ENCODE peak calls at places on chromosomes 5 and 9, in five cellular contexts. X is HepG2, N is lung, U is coronary artery, Y is tibial nerve. H is an unnamed sample.

GRCh38 chr5:131357739-131358561 is 94.1 kb downstream of the CDC42SE2 start:
- DNase-seq in U (no peak), X (no peak), N (no peak), Y (no peak), H (no peak)

GRCh38 chr9:84694248-84694647 is 24.7 kb downstream of the NTRK2 start:
- DNase-seq in X (no peak), Y (no peak), U (no peak), N (no peak), H (no peak)

GRCh38 chr9:126607731-126608130 is 6.0 kb upstream of the LMX1B start:
- DNase-seq in Y (no peak), U (no peak), N (no peak), X (no peak), H (no peak)

GRCh38 chr9:114317665-114318357 is 5.1 kb upstream of the ORM1 start:
- DNase-seq in N (no peak), U (peak), X (no peak), Y (no peak), H (no peak)

GRCh38 chr5:171736976-171737848 is 48.4 kb upstream of the SMIM23 start:
- DNase-seq in U (no peak), N (peak), Y (no peak), X (no peak), H (no peak)

GRCh38 chr9:12783767-12784460 is 9.1 kb downstream of the LURAP1L start:
- DNase-seq in Y (no peak), U (no peak), X (no peak), N (no peak), H (no peak)

GRCh38 chr5:176899946-176900782 is 1.0 kb upstream of the HK3 start:
- DNase-seq in N (no peak), U (no peak), Y (no peak), X (no peak), H (no peak)

GRCh38 chr5:56610093-56610698 is 205.2 kb upstream of the MAP3K1 start:
- DNase-seq in N (no peak), Y (no peak), U (no peak), X (no peak), H (no peak)

GRCh38 chr9:133619791-133620190 is 10.6 kb upstream of the FAM163B start:
- DNase-seq in N (no peak), X (no peak), Y (no peak), U (no peak), H (peak)

GRCh38 chr9:109908459-109909390 is 128.7 kb downstream of the PALM2AKAP2 start:
- DNase-seq in N (no peak), Y (no peak), X (no peak), U (no peak), H (no peak)

GRCh38 chr9:87498046-87498815 is 564 bp downstream of the DAPK1 start:
- DNase-seq in Y (no peak), N (peak), X (peak), U (no peak), H (no peak)

GRCh38 chr9:121972501-121972981 is 120.6 kb downstream of the TTLL11 start:
- DNase-seq in U (no peak), N (peak), Y (no peak), X (no peak), H (no peak)

GRCh38 chr5:172418847-172419810 is 35.2 kb downstream of the SH3PXD2B start:
- DNase-seq in Y (peak), X (no peak), U (no peak), N (no peak), H (no peak)

GRCh38 chr9:95507456-95508241 is 9.1 kb downstream of the PTCH1 start:
- DNase-seq in Y (no peak), X (peak), U (no peak), N (peak), H (peak)

GRCh38 chr9:116437411-116438370 is 249.4 kb upstream of the TRIM32 start:
- DNase-seq in U (no peak), N (no peak), X (no peak), Y (no peak), H (no peak)

GRCh38 chr5:100249870-100250269 is 285.3 kb upstream of the FAM174A start:
- DNase-seq in N (no peak), Y (no peak), U (no peak), X (no peak), H (no peak)

GRCh38 chr5:132651838-132652476 is 6.0 kb upstream of the IL13 start:
- DNase-seq in Y (no peak), X (no peak), U (no peak), N (no peak), H (no peak)

GRCh38 chr5:149811453-149811852 is 81.3 kb downstream of the PPARGC1B start:
- DNase-seq in U (no peak), Y (no peak), N (no peak), X (no peak), H (no peak)

GRCh38 chr9:21323091-21323490 is 12.1 kb downstream of the KLHL9 start:
- DNase-seq in X (no peak), N (no peak), U (no peak), Y (no peak), H (no peak)

GRCh38 chr9:113584728-113585442 is 121.4 kb downstream of the RGS3 start:
- DNase-seq in U (no peak), N (no peak), X (no peak), Y (no peak), H (no peak)

GRCh38 chr5:1801954-1802295 is 718 bp downstream of the NDUFS6 start:
- DNase-seq in N (no peak), X (peak), U (peak), Y (no peak), H (no peak)

GRCh38 chr5:5422819-5423515 is 490 bp downstream of the ICE1 start:
- DNase-seq in X (no peak), Y (no peak), U (no peak), N (no peak), H (no peak)

GRCh38 chr5:37926732-37927131 is 86.9 kb upstream of the GDNF start:
- DNase-seq in U (no peak), N (no peak), Y (no peak), X (no peak), H (no peak)

DNA sequence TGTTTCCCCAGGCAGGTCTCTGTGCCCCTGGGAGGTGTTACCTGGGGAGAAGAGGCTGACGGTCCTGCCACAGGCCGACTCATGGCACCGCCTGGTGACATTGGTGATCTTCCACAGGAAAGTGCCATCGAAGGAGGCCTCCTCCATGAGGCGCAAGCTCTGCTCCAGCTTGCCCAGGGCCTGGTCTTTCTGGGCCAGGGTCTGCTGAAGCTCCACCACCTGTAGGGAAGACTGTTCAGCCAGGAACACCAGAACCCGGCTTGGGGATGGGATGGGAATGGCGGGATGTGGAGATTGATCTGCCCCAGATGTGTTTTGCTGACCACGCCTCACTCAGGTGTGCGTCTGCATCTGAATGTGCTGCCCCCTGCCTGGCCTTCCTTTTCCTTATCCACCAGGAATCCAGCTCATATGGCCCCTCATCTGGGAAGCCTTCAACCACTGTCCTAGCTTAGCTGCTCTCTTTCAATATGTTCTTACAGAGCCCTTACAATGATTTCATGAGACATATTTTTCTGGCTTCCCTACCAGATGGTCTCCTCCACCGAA is 15.2 kb downstream of the TRAF1 start:
- DNase-seq in X (no peak), N (no peak), U (no peak), Y (no peak), H (no peak)
- H3K27ac ChIP-seq in X (no peak), N (no peak), U (no peak), Y (no peak), H (no peak)

DNA sequence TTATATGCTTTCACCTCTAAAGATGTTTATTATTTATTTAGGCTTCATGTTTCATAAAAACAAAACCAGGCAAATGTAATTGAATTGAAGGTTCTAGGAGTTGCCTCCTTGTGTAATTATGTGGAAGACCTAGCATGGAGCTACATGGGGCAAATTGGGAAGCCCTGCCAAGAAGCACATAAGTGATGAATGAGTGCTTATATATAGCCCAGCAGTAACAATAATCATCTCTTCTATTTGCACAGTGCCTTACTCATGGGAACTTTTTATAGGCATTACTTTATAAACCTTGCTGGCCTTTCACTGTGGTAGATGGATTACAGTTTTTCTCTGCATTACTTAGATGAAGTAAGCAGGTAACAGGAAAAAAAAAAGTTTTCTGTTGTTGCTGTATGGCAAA is 40.0 kb upstream of the GRAMD2B start:
- DNase-seq in U (no peak), X (no peak), Y (no peak), N (no peak), H (no peak)
- H3K27ac ChIP-seq in U (no peak), X (no peak), Y (no peak), N (no peak), H (no peak)

GRCh38 chr5:12248831-12249230 is 344.6 kb upstream of the CTNND2 start:
- DNase-seq in U (no peak), X (no peak), N (no peak), Y (no peak), H (no peak)

GRCh38 chr5:12237837-12238575 is 333.8 kb upstream of the CTNND2 start:
- DNase-seq in U (no peak), X (no peak), N (no peak), Y (no peak), H (no peak)

GRCh38 chr5:12246016-12246415 is 341.8 kb upstream of the CTNND2 start:
- DNase-seq in U (no peak), N (no peak), Y (no peak), X (no peak), H (no peak)

GRCh38 chr5:12245429-12245828 is 341.2 kb upstream of the CTNND2 start:
- DNase-seq in Y (no peak), U (no peak), N (no peak), X (no peak), H (no peak)

GRCh38 chr5:12242960-12243888 is 339.0 kb upstream of the CTNND2 start:
- DNase-seq in N (no peak), U (no peak), X (no peak), Y (no peak), H (no peak)
- H3K27ac ChIP-seq in N (no peak), U (no peak), X (no peak), Y (no peak), H (no peak)

DNA sequence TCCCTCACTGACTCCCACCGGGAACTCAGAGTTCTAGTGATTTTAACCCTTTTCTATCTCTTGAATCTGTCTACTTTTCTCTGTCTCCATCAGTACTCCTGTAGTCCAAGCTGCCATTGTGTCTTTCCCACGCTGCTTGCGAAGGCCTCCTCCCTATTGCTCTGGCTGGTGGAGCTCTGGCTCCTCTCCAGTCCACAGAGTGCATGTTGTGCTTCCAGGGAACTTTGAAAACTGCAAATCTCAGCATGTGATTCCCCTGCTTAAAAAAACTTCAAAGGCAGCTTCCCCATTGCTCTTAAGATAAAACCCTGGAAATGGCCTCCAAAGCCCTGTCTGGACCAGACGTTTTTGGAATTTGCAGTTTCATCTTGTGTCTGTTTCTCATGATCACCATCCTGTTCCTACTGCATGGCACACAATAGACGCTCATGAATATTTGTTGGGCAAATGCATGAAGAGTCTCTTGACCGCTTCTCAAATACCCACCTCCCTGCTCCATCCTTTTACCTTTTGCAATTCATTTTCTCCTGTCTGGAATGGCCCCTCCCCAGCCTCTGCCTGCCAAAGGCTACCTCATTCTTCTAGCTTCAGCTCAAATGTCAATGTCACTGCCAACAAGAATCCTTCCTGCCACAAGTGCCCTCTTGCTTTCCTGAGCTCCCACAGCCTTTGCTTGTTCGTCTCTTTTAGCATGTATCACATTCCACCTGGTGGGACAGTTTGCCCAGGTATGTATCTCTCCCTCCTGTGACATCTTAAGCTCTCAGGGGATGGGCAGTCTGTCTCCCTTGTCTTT is 293.2 kb downstream of the ARHGAP26 start:
- DNase-seq in U (no peak), N (peak), Y (peak), X (no peak), H (no peak)
- H3K27ac ChIP-seq in U (peak), N (peak), Y (no peak), X (no peak), H (no peak)

DNA sequence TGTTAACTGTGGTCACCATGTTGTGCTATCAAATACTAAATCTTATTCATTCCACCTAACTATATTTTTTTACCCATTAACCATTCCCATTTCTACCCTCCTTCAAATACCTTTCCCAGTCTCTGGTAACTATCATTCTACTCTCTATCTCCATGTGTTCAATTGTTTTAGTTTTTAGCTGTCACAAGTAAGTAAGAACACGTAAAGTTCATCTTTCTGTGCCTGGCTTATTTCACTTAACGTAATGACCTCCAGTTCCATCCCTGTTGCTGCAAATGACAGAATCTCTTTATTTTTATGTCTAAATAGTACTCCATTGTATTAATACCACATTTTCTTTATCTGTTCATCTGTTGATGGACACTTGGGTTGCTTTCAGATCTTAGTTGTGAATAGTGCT is 485.1 kb upstream of the CD180 start:
- DNase-seq in N (no peak), U (no peak), X (no peak), Y (no peak), H (no peak)
- H3K27ac ChIP-seq in N (no peak), U (no peak), X (no peak), Y (no peak), H (no peak)

GRCh38 chr9:93541005-93541404 is 35.4 kb upstream of the PHF2 start:
- DNase-seq in Y (no peak), X (no peak), N (no peak), U (no peak), H (no peak)
- H3K27ac ChIP-seq in Y (no peak), X (no peak), N (no peak), U (no peak), H (no peak)

GRCh38 chr5:169394371-169394770 is 93.4 kb upstream of the SLIT3 start:
- DNase-seq in Y (no peak), N (no peak), U (no peak), X (no peak), H (no peak)

GRCh38 chr5:169393907-169394306 is 93.0 kb upstream of the SLIT3 start:
- DNase-seq in X (no peak), N (no peak), U (no peak), Y (no peak), H (no peak)

GRCh38 chr5:169390265-169390664 is 89.3 kb upstream of the SLIT3 start:
- DNase-seq in U (no peak), Y (no peak), X (no peak), N (no peak), H (no peak)

GRCh38 chr5:169398515-169398914 is 97.6 kb upstream of the SLIT3 start:
- DNase-seq in Y (no peak), X (no peak), U (no peak), N (no peak), H (no peak)

GRCh38 chr5:169395136-169395535 is 94.2 kb upstream of the SLIT3 start:
- DNase-seq in X (no peak), N (no peak), Y (no peak), U (no peak), H (no peak)
- H3K27ac ChIP-seq in X (no peak), N (no peak), Y (no peak), U (no peak), H (no peak)

GRCh38 chr5:139037732-139038131 is 160.4 kb downstream of the SIL1 start:
- DNase-seq in U (no peak), Y (no peak), N (no peak), X (no peak), H (no peak)
- H3K27ac ChIP-seq in U (no peak), Y (no peak), N (no peak), X (no peak), H (no peak)